ENCODE peak calls at places on chromosomes 12 and 14, in seven cellular contexts. H is tibial artery, M is Caco-2, R is BJ, K is cardiac fibroblast, F is AG10803, B is ovary. D is an unnamed sample.

GRCh38 chr12:45745861-45746277 is 16.4 kb downstream of the ARID2 start:
- DNase-seq in H (no peak), M (no peak), R (no peak), K (peak; percentile 59), F (peak; percentile 52), B (no peak), D (no peak)

GRCh38 chr14:77593501-77593911 is 22.9 kb downstream of the SPTLC2 start:
- DNase-seq in H (no peak), M (no peak), R (no peak), K (peak; percentile 48), F (peak; percentile 67), B (no peak), D (peak; percentile 28)

GRCh38 chr12:105860556-105861207 is 278.1 kb downstream of the NUAK1 start:
- DNase-seq in H (no peak), M (peak; percentile 88), R (no peak), K (no peak), F (no peak), B (no peak), D (no peak)

GRCh38 chr14:71764701-71765347 is 167.4 kb upstream of the RGS6 start:
- DNase-seq in H (no peak), M (no peak), R (no peak), K (peak; percentile 18), F (peak; percentile 22), B (no peak), D (no peak)

GRCh38 chr14:95156153-95156764 is 1.1 kb downstream of the DICER1 start:
- DNase-seq in H (no peak), M (no peak), R (no peak), K (peak; percentile 44), F (peak; percentile 15), B (no peak), D (no peak)

GRCh38 chr14:34368115-34368970 is 93.7 kb downstream of the SPTSSA start:
- DNase-seq in H (no peak), M (no peak), R (peak; percentile 46), K (peak; percentile 59), F (peak; percentile 94), B (no peak), D (no peak)

GRCh38 chr12:23954332-23954731 is 4.9 kb upstream of the SOX5 start:
- DNase-seq in H (no peak), M (no peak), R (no peak), K (peak; percentile 61), F (no peak), B (no peak), D (no peak)

GRCh38 chr14:82449926-82450325 is 916.3 kb upstream of the SEL1L start:
- DNase-seq in H (no peak), M (no peak), R (no peak), K (no peak), F (no peak), B (no peak), D (no peak)

GRCh38 chr14:77607741-77608302 is 8.6 kb downstream of the SPTLC2 start:
- DNase-seq in H (peak; percentile 24), M (no peak), R (no peak), K (no peak), F (no peak), B (no peak), D (no peak)

GRCh38 chr12:41188058-41188840 is at the start of gene PDZRN4:
- DNase-seq in H (peak; percentile 42), M (no peak), R (no peak), K (no peak), F (no peak), B (peak; percentile 48), D (no peak)

GRCh38 chr14:55454264-55455151 is 14.1 kb upstream of the TBPL2 start:
- DNase-seq in H (peak; percentile 33), M (no peak), R (no peak), K (peak; percentile 70), F (peak; percentile 52), B (peak; percentile 71), D (no peak)

GRCh38 chr14:56555921-56556570 is 23.6 kb upstream of the TMEM260 start:
- DNase-seq in H (no peak), M (no peak), R (no peak), K (peak; percentile 55), F (peak; percentile 41), B (no peak), D (no peak)

GRCh38 chr12:78671295-78671694 is 193.3 kb upstream of the SYT1 start:
- DNase-seq in H (no peak), M (no peak), R (no peak), K (peak; percentile 95), F (peak; percentile 33), B (no peak), D (no peak)

GRCh38 chr14:61466905-61467280 is 145.5 kb downstream of the PRKCH start:
- DNase-seq in H (peak; percentile 0), M (no peak), R (no peak), K (no peak), F (no peak), B (no peak), D (no peak)

GRCh38 chr12:27828196-27828595 is 48.2 kb upstream of the MANSC4 start:
- DNase-seq in H (no peak), M (no peak), R (no peak), K (peak; percentile 49), F (peak; percentile 6), B (no peak), D (no peak)

GRCh38 chr12:123902821-123903220 is 69.8 kb downstream of the CCDC92 start:
- DNase-seq in H (no peak), M (no peak), R (no peak), K (no peak), F (no peak), B (no peak), D (no peak)

GRCh38 chr14:87133073-87133815 is 859.7 kb downstream of the GALC start:
- DNase-seq in H (no peak), M (no peak), R (peak; percentile 55), K (peak; percentile 40), F (peak; percentile 91), B (no peak), D (no peak)

GRCh38 chr12:67754933-67755697 is 106.6 kb downstream of the DYRK2 start:
- DNase-seq in H (no peak), M (no peak), R (no peak), K (no peak), F (no peak), B (peak; percentile 44), D (no peak)

GRCh38 chr12:132190834-132191500 is 46.7 kb downstream of the NOC4L start:
- DNase-seq in H (no peak), M (no peak), R (no peak), K (no peak), F (no peak), B (no peak), D (no peak)

GRCh38 chr14:67609642-67610310 is 9.7 kb upstream of the PIGH start:
- DNase-seq in H (no peak), M (no peak), R (no peak), K (no peak), F (no peak), B (no peak), D (no peak)

GRCh38 chr12:62730649-62731377 is 204.1 kb downstream of the PPM1H start:
- DNase-seq in H (peak; percentile 41), M (no peak), R (no peak), K (peak; percentile 76), F (peak; percentile 97), B (no peak), D (peak; percentile 70)

GRCh38 chr12:6367065-6367968 is 8.0 kb downstream of the SCNN1A start:
- DNase-seq in H (no peak), M (no peak), R (no peak), K (peak; percentile 49), F (no peak), B (no peak), D (no peak)

GRCh38 chr12:24630446-24630845 is 318.5 kb downstream of the BCAT1 start:
- DNase-seq in H (no peak), M (no peak), R (no peak), K (no peak), F (no peak), B (no peak), D (no peak)

GRCh38 chr14:30221546-30221945 is 293.9 kb upstream of the PRKD1 start:
- DNase-seq in H (no peak), M (no peak), R (no peak), K (no peak), F (no peak), B (no peak), D (no peak)

GRCh38 chr12:91511795-91512420 is 329.3 kb upstream of the DCN start:
- DNase-seq in H (no peak), M (no peak), R (no peak), K (no peak), F (no peak), B (no peak), D (no peak)

GRCh38 chr12:6425588-6426531 is 18.9 kb upstream of the CD27 start:
- DNase-seq in H (no peak), M (peak; percentile 38), R (no peak), K (no peak), F (no peak), B (no peak), D (no peak)

GRCh38 chr12:57842342-57843294 is 3.9 kb downstream of the CTDSP2 start:
- DNase-seq in H (no peak), M (no peak), R (no peak), K (peak; percentile 13), F (no peak), B (no peak), D (no peak)

GRCh38 chr14:43692706-43693105 is 814.4 kb downstream of the FSCB start:
- DNase-seq in H (no peak), M (no peak), R (no peak), K (no peak), F (no peak), B (no peak), D (no peak)

GRCh38 chr12:51865757-51866270 is 17.3 kb upstream of the FIGNL2 start:
- DNase-seq in H (no peak), M (no peak), R (no peak), K (no peak), F (no peak), B (no peak), D (no peak)

GRCh38 chr12:104929926-104930325 is 28.2 kb downstream of the SLC41A2 start:
- DNase-seq in H (no peak), M (no peak), R (no peak), K (peak; percentile 21), F (peak; percentile 38), B (no peak), D (no peak)

GRCh38 chr14:106843951-106844483 is 1317.6 kb downstream of the TMEM121 start:
- DNase-seq in H (no peak), M (peak; percentile 47), R (no peak), K (peak; percentile 40), F (no peak), B (peak; percentile 40), D (no peak)
- H3K4me3 ChIP-seq in H (peak overlapping the region; percentile 39), M (peak overlapping the region; percentile 53), R (no peak overlapping the region), K (peak overlapping the region; percentile 47), F (peak overlapping the region; percentile 29), B (peak overlapping the region; percentile 40), D (no peak overlapping the region)

GRCh38 chr14:98940693-98941437 is 331.1 kb downstream of the BCL11B start:
- DNase-seq in H (no peak), M (no peak), R (no peak), K (no peak), F (no peak), B (no peak), D (no peak)
- TF ChIP-seq CTCF in H (no peak), M (no peak), R (no peak), K (no peak), F (no peak), B (no peak), D (no peak)

GRCh38 chr14:91381801-91382670 is 35.6 kb downstream of the CCDC88C start:
- DNase-seq in H (no peak), M (no peak), R (no peak), K (no peak), F (no peak), B (no peak), D (no peak)
- H3K4me3 ChIP-seq in H (no peak overlapping the region), M (no peak overlapping the region), R (no peak overlapping the region), K (no peak overlapping the region), F (no peak overlapping the region), B (no peak overlapping the region), D (no peak overlapping the region)

GRCh38 chr12:92717202-92717601 is 14.4 kb downstream of the PLEKHG7 start:
- DNase-seq in H (no peak), M (no peak), R (no peak), K (peak; percentile 72), F (peak; percentile 60), B (no peak), D (no peak)
- TF ChIP-seq CTCF in H (no peak), M (no peak), R (peak; percentile 45), K (peak; percentile 58), F (peak; percentile 45), B (no peak), D (peak; percentile 4)

D was measured in AG04449.